ENCODE peak calls at places on chromosomes 7 and 10, in nine cellular contexts. A, K, W, T, C, U, P, M and F are unnamed samples.

GRCh38 chr10:97759157-97759980 is 12.4 kb downstream of the SFRP5 start:
- DNase-seq in A (peak; percentile 92), U (peak; percentile 32), C (peak; percentile 48), W (no peak), M (no peak), K (peak; percentile 95), P (no peak), T (peak; percentile 53), F (peak; percentile 75)

GRCh38 chr7:158655931-158656441 is 48.6 kb downstream of the NCAPG2 start:
- DNase-seq in T (no peak), W (no peak), P (no peak), A (no peak), U (no peak), C (no peak), M (no peak), K (no peak), F (no peak)

GRCh38 chr10:17074548-17074860 is 55.1 kb downstream of the CUBN start:
- DNase-seq in P (no peak), K (no peak), C (no peak), T (no peak), W (no peak), U (no peak), A (no peak), M (no peak), F (no peak)

GRCh38 chr10:119418401-119418800 is 124.1 kb downstream of the RGS10 start:
- DNase-seq in C (no peak), A (no peak), P (no peak), M (no peak), W (no peak), T (no peak), U (no peak), K (no peak), F (no peak)

GRCh38 chr10:49356945-49357344 is 38.9 kb downstream of the DRGX start:
- DNase-seq in P (no peak), K (no peak), T (no peak), W (no peak), A (no peak), U (no peak), C (no peak), M (no peak), F (no peak)

GRCh38 chr7:110204527-110204926 is 886.4 kb upstream of the LRRN3 start:
- DNase-seq in T (no peak), U (no peak), M (no peak), W (no peak), P (no peak), K (peak; percentile 47), C (peak; percentile 7), A (peak; percentile 73), F (no peak)

GRCh38 chr10:15585303-15585715 is 134.4 kb downstream of the ITGA8 start:
- DNase-seq in U (peak; percentile 7), M (no peak), T (peak; percentile 70), A (peak; percentile 80), W (no peak), K (peak; percentile 84), C (peak; percentile 51), P (peak; percentile 68), F (no peak)

GRCh38 chr7:111647881-111648280 is 85.6 kb upstream of the IMMP2L start:
- DNase-seq in W (no peak), P (no peak), M (no peak), C (no peak), A (peak; percentile 25), K (no peak), U (no peak), T (no peak), F (no peak)

GRCh38 chr10:20299037-20299557 is 482.9 kb downstream of the PLXDC2 start:
- DNase-seq in M (peak; percentile 7), K (no peak), C (no peak), U (no peak), W (no peak), T (no peak), P (no peak), A (peak; percentile 22), F (no peak)

GRCh38 chr7:66847879-66848810 is 72.9 kb upstream of the TMEM248 start:
- DNase-seq in C (no peak), W (no peak), P (no peak), K (no peak), A (peak; percentile 50), M (no peak), T (no peak), U (no peak), F (no peak)

GRCh38 chr7:88692493-88692892 is 67.0 kb upstream of the ZNF804B start:
- DNase-seq in P (no peak), W (no peak), U (no peak), K (no peak), A (no peak), T (no peak), M (no peak), C (no peak), F (no peak)

GRCh38 chr10:99836711-99837110 is 54.3 kb downstream of the ABCC2 start:
- DNase-seq in C (no peak), W (no peak), K (no peak), P (no peak), A (no peak), U (no peak), M (no peak), T (no peak), F (no peak)

GRCh38 chr7:75950111-75950681 is 35.2 kb downstream of the POR start:
- DNase-seq in T (no peak), A (no peak), M (no peak), U (no peak), K (no peak), P (no peak), C (no peak), W (no peak), F (no peak)

GRCh38 chr10:102133373-102134195 is 744 bp downstream of the PPRC1 start:
- DNase-seq in W (peak; percentile 60), M (no peak), A (peak; percentile 69), C (no peak), P (peak; percentile 87), U (no peak), K (peak; percentile 74), T (peak; percentile 75), F (peak; percentile 90)

GRCh38 chr10:73296946-73297345 is 44.5 kb upstream of the MRPS16 start:
- DNase-seq in K (no peak), T (no peak), C (no peak), M (no peak), P (no peak), A (no peak), W (no peak), U (no peak), F (no peak)

GRCh38 chr10:3067045-3067858 is at the start of gene PFKP:
- DNase-seq in U (no peak), P (peak; percentile 72), K (peak; percentile 74), W (no peak), A (peak; percentile 69), T (peak; percentile 58), C (no peak), M (no peak), F (peak; percentile 71)

GRCh38 chr10:10479465-10479864 is 538.2 kb upstream of the CELF2 start:
- DNase-seq in U (no peak), T (no peak), P (no peak), K (no peak), A (no peak), W (no peak), M (no peak), C (no peak), F (no peak)
- TF ChIP-seq CTCF in U (no peak), T (no peak), P (no peak), K (no peak), A (no peak), W (no peak), M (no peak), C (no peak), F (no peak)

GRCh38 chr7:15751191-15751701 is 64.8 kb upstream of the MEOX2 start:
- DNase-seq in K (no peak), U (no peak), A (no peak), W (no peak), T (no peak), C (no peak), P (no peak), M (no peak), F (no peak)
- H3K27ac ChIP-seq in K (no peak overlapping the region), U (no peak overlapping the region), A (no peak overlapping the region), W (no peak overlapping the region), T (no peak overlapping the region), C (no peak overlapping the region), P (peak overlapping the region; percentile 2), M (peak overlapping the region; percentile 31), F (peak overlapping the region; percentile 0)

GRCh38 chr7:56181010-56181409 is 64.8 kb upstream of the NUPR2 start:
- DNase-seq in U (no peak), C (no peak), M (no peak), T (no peak), K (no peak), A (no peak), P (no peak), W (no peak), F (no peak)

GRCh38 chr7:56175784-56176183 is 59.6 kb upstream of the NUPR2 start:
- DNase-seq in W (no peak), T (no peak), C (no peak), U (no peak), K (no peak), A (no peak), M (no peak), P (no peak), F (no peak)

GRCh38 chr7:56174346-56175085 is 58.3 kb upstream of the NUPR2 start:
- DNase-seq in U (no peak), A (no peak), T (no peak), W (no peak), C (no peak), M (no peak), P (peak; percentile 59), K (no peak), F (no peak)

GRCh38 chr7:56175086-56175760 is 59.0 kb upstream of the NUPR2 start:
- DNase-seq in K (no peak), U (no peak), A (no peak), T (peak; percentile 11), M (no peak), P (peak; percentile 61), C (no peak), W (peak; percentile 19), F (peak; percentile 68)
- TF ChIP-seq POLR2AphosphoS5 in K (no peak), U (no peak), A (no peak), T (no peak), M (no peak), P (no peak), C (no peak), W (no peak), F (no peak)

GRCh38 chr10:52746169-52746568 is 26.4 kb downstream of the MBL2 start:
- DNase-seq in P (no peak), A (no peak), W (no peak), K (no peak), M (no peak), U (no peak), C (no peak), T (no peak), F (no peak)
- TF ChIP-seq CTCF in P (no peak), A (no peak), W (no peak), K (no peak), M (no peak), U (peak; percentile 55), C (no peak), T (no peak), F (no peak)

GRCh38 chr10:89535185-89536012 is at the start of gene SLC16A12:
- DNase-seq in U (no peak), A (peak; percentile 78), P (peak; percentile 61), M (no peak), K (peak; percentile 80), C (no peak), W (no peak), T (no peak), F (no peak)
- H3K27ac ChIP-seq in U (no peak within 1 kb of the TSS), A (no peak within 1 kb of the TSS), P (peak within 1 kb of the TSS; percentile 17), M (peak within 1 kb of the TSS; percentile 36), K (no peak within 1 kb of the TSS), C (no peak within 1 kb of the TSS), W (peak within 1 kb of the TSS; percentile 63), T (no peak within 1 kb of the TSS), F (no peak within 1 kb of the TSS)

GRCh38 chr7:43650457-43651052 is 67.6 kb downstream of the STK17A start:
- DNase-seq in T (no peak), A (no peak), K (no peak), C (no peak), M (no peak), U (no peak), W (no peak), P (no peak), F (no peak)
- TF ChIP-seq POLR2AphosphoS5 in T (no peak), A (no peak), K (no peak), C (no peak), M (peak; percentile 13), U (no peak), W (no peak), P (no peak), F (no peak)